ENCODE peak calls at places on chromosomes 6 and 20, in seven cellular contexts. K is M059J, N is neural crest cell, L is C1 segment of cervical spinal cord, M is nucleus accumbens, S is HT-29, O is cardiac fibroblast. R is an unnamed sample.

GRCh38 chr6:90098025-90098474 is 198.6 kb downstream of the BACH2 start:
- DNase-seq in K (peak; percentile 57), N (no peak), L (no peak), M (no peak), S (no peak), O (peak; percentile 95), R (no peak)

GRCh38 chr20:32495217-32495565 is 89.9 kb downstream of the NOL4L start:
- DNase-seq in K (peak; percentile 53), N (no peak), L (no peak), M (no peak), S (no peak), O (peak; percentile 23), R (no peak)

GRCh38 chr6:159758031-159759001 is 3.5 kb upstream of the ACAT2 start:
- DNase-seq in K (peak; percentile 88), N (no peak), L (no peak), M (no peak), S (no peak), O (peak; percentile 21), R (no peak)

GRCh38 chr6:3805448-3806123 is 43.6 kb upstream of the FAM50B start:
- DNase-seq in K (peak; percentile 48), N (no peak), L (no peak), M (no peak), S (no peak), O (peak; percentile 85), R (no peak)

GRCh38 chr6:56706981-56707726 is 64.5 kb upstream of the DST start:
- DNase-seq in K (no peak), N (no peak), L (no peak), M (no peak), S (no peak), O (no peak), R (no peak)

GRCh38 chr20:11870411-11870810 is 47.3 kb upstream of the BTBD3 start:
- DNase-seq in K (no peak), N (no peak), L (no peak), M (no peak), S (no peak), O (no peak), R (no peak)

GRCh38 chr20:38109657-38110524 is 55.2 kb downstream of the TGM2 start:
- DNase-seq in K (peak; percentile 100), N (no peak), L (no peak), M (no peak), S (peak; percentile 83), O (peak; percentile 98), R (no peak)

GRCh38 chr6:41942045-41942851 is 640 bp upstream of the CCND3 start:
- DNase-seq in K (peak; percentile 95), N (no peak), L (no peak), M (peak; percentile 38), S (no peak), O (no peak), R (no peak)

GRCh38 chr6:32854376-32855178 is 585 bp downstream of the PSMB9 start:
- DNase-seq in K (peak; percentile 75), N (no peak), L (no peak), M (peak; percentile 49), S (no peak), O (peak; percentile 42), R (no peak)

GRCh38 chr6:137094411-137095008 is 49.7 kb upstream of the IL20RA start:
- DNase-seq in K (peak; percentile 64), N (peak; percentile 51), L (no peak), M (peak; percentile 35), S (peak; percentile 83), O (peak; percentile 84), R (no peak)

GRCh38 chr6:99185525-99185924 is 163.9 kb downstream of the FAXC start:
- DNase-seq in K (no peak), N (no peak), L (no peak), M (no peak), S (no peak), O (no peak), R (no peak)

GRCh38 chr6:10759884-10760329 is 12.3 kb downstream of the TMEM14B start:
- DNase-seq in K (peak; percentile 97), N (no peak), L (no peak), M (no peak), S (no peak), O (peak; percentile 34), R (no peak)

GRCh38 chr6:145886228-145886956 is 71.8 kb upstream of the FBXO30 start:
- DNase-seq in K (peak; percentile 37), N (no peak), L (no peak), M (no peak), S (peak; percentile 21), O (no peak), R (no peak)

GRCh38 chr6:42402184-42402583 is 49.5 kb downstream of the TRERF1 start:
- DNase-seq in K (peak; percentile 55), N (no peak), L (no peak), M (no peak), S (no peak), O (peak; percentile 24), R (no peak)

GRCh38 chr6:35757461-35758123 is 18.8 kb upstream of the CLPSL2 start:
- DNase-seq in K (peak; percentile 66), N (peak; percentile 33), L (no peak), M (no peak), S (peak; percentile 42), O (peak; percentile 65), R (no peak)

GRCh38 chr20:64024141-64024990 is 11.6 kb upstream of the C20orf204 start:
- DNase-seq in K (no peak), N (no peak), L (no peak), M (no peak), S (peak; percentile 42), O (no peak), R (no peak)

GRCh38 chr6:12012231-12012565 is at the start of gene HIVEP1:
- DNase-seq in K (peak; percentile 51), N (peak; percentile 34), L (peak; percentile 21), M (peak; percentile 16), S (no peak), O (peak; percentile 37), R (no peak)

GRCh38 chr20:19789446-19789845 is 31.4 kb downstream of the RIN2 start:
- DNase-seq in K (peak; percentile 37), N (no peak), L (no peak), M (no peak), S (peak; percentile 20), O (no peak), R (no peak)

GRCh38 chr6:98944598-98945011 is 3.1 kb downstream of the FBXL4 start:
- DNase-seq in K (peak; percentile 9), N (no peak), L (no peak), M (no peak), S (peak; percentile 24), O (peak; percentile 45), R (no peak)